ENCODE peak calls at places on chromosomes 13 and 19, in nine cellular contexts. Y is A673; W is heart left ventricle; K is CD8-positive, alpha-beta memory T cell; D is left ventricle myocardium inferior; S is Peyer's patch; M is pancreas; Z is testis; F is bronchial epithelial cell. V is an unnamed sample.

GRCh38 chr19:55080121-55080914 is 4.6 kb downstream of the EPS8L1 start:
- DNase-seq in W (peak), K (peak), Y (peak), Z (peak), S (peak), F (peak), D (peak), M (peak), V (peak)

GRCh38 chr19:48867119-48867921 is 1.1 kb downstream of the PLEKHA4 start:
- DNase-seq in M (no peak), Z (no peak), D (no peak), F (no peak), S (no peak), W (no peak), K (no peak), Y (no peak), V (no peak)

GRCh38 chr13:53250272-53250875 is 221.8 kb downstream of the OLFM4 start:
- DNase-seq in M (no peak), F (peak), D (no peak), W (no peak), Z (peak), S (no peak), Y (peak), K (no peak), V (peak)

GRCh38 chr19:1363599-1363998 is 20.1 kb upstream of the NDUFS7 start:
- DNase-seq in Y (no peak), S (no peak), F (no peak), M (no peak), K (no peak), W (no peak), D (no peak), Z (no peak), V (no peak)

GRCh38 chr19:39321832-39322176 is 1.1 kb upstream of the LRFN1 start:
- DNase-seq in F (no peak), S (no peak), D (no peak), M (no peak), W (no peak), K (no peak), Y (no peak), Z (no peak), V (no peak)

GRCh38 chr19:15249912-15250634 is 17.8 kb upstream of the EPHX3 start:
- DNase-seq in M (no peak), W (peak), F (peak), S (no peak), K (no peak), D (peak), Y (no peak), Z (peak), V (no peak)

GRCh38 chr19:2016041-2016807 is 710 bp upstream of the BTBD2 start:
- DNase-seq in W (peak), K (peak), Z (peak), S (peak), Y (peak), D (peak), F (peak), M (peak), V (peak)

GRCh38 chr19:12913011-12913561 is 6.0 kb downstream of the SYCE2 start:
- DNase-seq in K (no peak), D (peak), W (peak), F (no peak), M (peak), Z (peak), Y (peak), S (no peak), V (no peak)

GRCh38 chr19:45630463-45630862 is 8.7 kb downstream of the EML2 start:
- DNase-seq in S (no peak), Z (no peak), Y (peak), K (no peak), F (peak), W (no peak), M (no peak), D (no peak), V (no peak)

GRCh38 chr19:15779756-15780476 is 7.5 kb upstream of the OR10H5 start:
- DNase-seq in D (peak), K (no peak), W (peak), M (peak), Y (peak), F (no peak), S (no peak), Z (peak), V (no peak)

GRCh38 chr13:79989251-79989661 is 351.7 kb downstream of the SPRY2 start:
- DNase-seq in Y (no peak), K (no peak), F (peak), M (no peak), S (peak), Z (no peak), W (no peak), D (no peak), V (no peak)

GRCh38 chr13:34931572-34931971 is 10.5 kb upstream of the NBEA start:
- DNase-seq in F (peak), M (no peak), Y (no peak), S (no peak), D (no peak), W (no peak), Z (no peak), K (no peak), V (no peak)

GRCh38 chr13:108996430-108996829 is 367.0 kb downstream of the MYO16 start:
- DNase-seq in Y (no peak), M (no peak), S (no peak), Z (no peak), W (no peak), F (no peak), D (no peak), K (no peak), V (no peak)

GRCh38 chr13:112885782-112886268 is 83.2 kb upstream of the MCF2L start:
- DNase-seq in Y (no peak), S (peak), D (peak), F (peak), W (peak), Z (peak), M (peak), K (no peak), V (no peak)

GRCh38 chr19:6587093-6587820 is 3.7 kb downstream of the CD70 start:
- DNase-seq in D (no peak), S (no peak), Z (no peak), W (no peak), M (no peak), K (no peak), F (no peak), Y (peak), V (no peak)

GRCh38 chr13:109840201-109840892 is 54.0 kb upstream of the IRS2 start:
- DNase-seq in M (no peak), Y (peak), Z (no peak), K (no peak), F (peak), W (no peak), S (no peak), D (no peak), V (no peak)

GRCh38 chr13:53028637-53029121 is at the start of gene OLFM4:
- DNase-seq in K (no peak), D (no peak), S (peak), Y (no peak), Z (no peak), W (no peak), F (no peak), M (no peak), V (no peak)

GRCh38 chr13:44309771-44310767 is 63.6 kb upstream of the SERP2 start:
- DNase-seq in Z (no peak), D (peak), F (peak), Y (no peak), W (peak), M (no peak), S (no peak), K (no peak), V (no peak)

GRCh38 chr13:101139076-101139475 is 277.2 kb downstream of the NALCN start:
- DNase-seq in Z (no peak), K (no peak), M (no peak), Y (no peak), D (no peak), W (no peak), S (no peak), F (no peak), V (no peak)

GRCh38 chr19:17450264-17451075 is 2.0 kb upstream of the TMEM221 start:
- DNase-seq in K (no peak), D (no peak), W (no peak), F (peak), Z (no peak), S (no peak), M (no peak), Y (no peak), V (peak)

GRCh38 chr19:17451820-17452219 is 3.4 kb upstream of the TMEM221 start:
- DNase-seq in Y (no peak), K (no peak), Z (no peak), M (no peak), S (no peak), W (no peak), D (no peak), F (no peak), V (no peak)

GRCh38 chr19:17445526-17446165 is 2.8 kb downstream of the TMEM221 start:
- DNase-seq in D (no peak), F (no peak), Z (no peak), K (no peak), W (no peak), Y (no peak), S (no peak), M (no peak), V (no peak)

GRCh38 chr19:17448190-17448967 is at the start of gene TMEM221:
- DNase-seq in F (no peak), Y (peak), K (peak), S (peak), Z (peak), W (peak), M (peak), D (peak), V (no peak)

DNA sequence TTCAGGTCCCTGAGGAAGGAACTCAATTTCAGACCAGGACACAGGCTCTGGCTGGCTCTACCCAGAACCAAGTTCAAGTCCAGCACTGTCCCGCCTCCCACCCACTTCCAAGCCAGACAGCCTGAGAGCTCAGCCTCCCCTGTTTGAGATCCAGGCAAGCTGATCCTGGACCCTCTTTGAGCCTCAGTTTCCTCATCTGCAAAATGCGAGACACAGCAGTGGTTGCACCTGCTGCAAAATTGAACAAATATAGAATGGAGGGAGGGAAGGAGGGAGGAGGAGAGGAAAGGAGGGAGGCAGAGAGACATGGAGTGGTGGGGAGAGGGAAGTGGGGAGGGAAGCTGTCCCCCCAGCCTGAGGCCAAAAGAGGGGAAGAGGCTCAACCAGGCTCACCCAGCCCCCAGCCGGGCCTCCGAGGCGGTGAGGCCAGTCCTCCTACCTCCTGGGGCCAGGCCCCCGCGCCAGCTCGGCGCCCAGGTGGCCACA is 721 bp downstream of the TMEM221 start:
- DNase-seq in K (no peak), M (no peak), S (no peak), D (no peak), W (no peak), Y (no peak), F (no peak), Z (no peak), V (no peak)
- H3K4me3 ChIP-seq in K (no peak), M (peak), S (peak), D (peak), W (no peak), Y (peak), F (no peak), Z (peak), V (no peak)

GRCh38 chr13:50303963-50304721 is 288.9 kb downstream of the KCNRG start:
- DNase-seq in D (no peak), M (no peak), F (no peak), Z (no peak), W (no peak), S (no peak), Y (no peak), K (no peak), V (no peak)
- H3K4me3 ChIP-seq in D (no peak), M (no peak), F (no peak), Z (no peak), W (no peak), S (no peak), Y (no peak), K (no peak), V (no peak)

GRCh38 chr13:40438999-40439797 is 227.2 kb downstream of the FOXO1 start:
- DNase-seq in Z (peak), K (no peak), W (no peak), Y (no peak), S (no peak), M (no peak), F (no peak), D (no peak), V (no peak)
- H3K4me3 ChIP-seq in Z (no peak), K (peak), W (no peak), Y (no peak), S (no peak), M (peak), F (no peak), D (peak), V (no peak)

GRCh38 chr19:4539169-4539696 is 603 bp downstream of the LRG1 start:
- DNase-seq in M (no peak), F (no peak), Y (no peak), D (no peak), Z (no peak), W (no peak), S (no peak), K (no peak), V (no peak)
- H3K4me3 ChIP-seq in M (peak), F (no peak), Y (no peak), D (no peak), Z (no peak), W (no peak), S (no peak), K (no peak), V (no peak)

DNA sequence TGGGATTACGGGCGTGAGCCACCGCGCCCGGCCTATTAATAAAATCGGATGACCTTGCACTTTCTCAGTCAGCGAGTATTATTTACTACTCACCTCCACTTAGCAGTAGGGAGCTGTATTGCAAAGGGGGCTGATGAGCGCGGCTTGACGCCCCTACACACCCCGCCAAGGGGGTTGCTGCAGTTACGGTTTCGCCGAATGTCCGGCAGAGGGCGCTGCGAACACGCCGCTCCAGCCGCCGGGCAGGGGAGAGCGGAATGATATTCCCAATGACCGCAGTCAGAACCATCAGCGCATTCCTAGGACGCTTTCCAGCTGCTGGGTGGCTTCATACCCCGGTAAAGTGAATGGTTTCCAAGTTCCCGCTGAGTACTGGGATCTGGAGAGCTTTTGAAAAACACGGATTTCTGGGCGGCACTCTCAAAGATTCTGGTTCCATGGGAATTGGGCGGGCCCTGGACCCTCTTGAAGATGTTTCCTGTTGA is 30.0 kb upstream of the TPT1 start:
- DNase-seq in K (peak), W (peak), Z (peak), Y (peak), S (peak), M (peak), D (peak), F (no peak), V (no peak)
- H3K4me3 ChIP-seq in K (no peak), W (no peak), Z (no peak), Y (no peak), S (no peak), M (no peak), D (peak), F (no peak), V (no peak)

GRCh38 chr13:21033866-21034601 is 27.4 kb downstream of the LATS2 start:
- DNase-seq in K (no peak), W (no peak), D (no peak), Y (no peak), F (no peak), Z (no peak), S (no peak), M (peak), V (no peak)

GRCh38 chr13:21032656-21033055 is 28.7 kb downstream of the LATS2 start:
- DNase-seq in F (no peak), W (peak), Z (no peak), Y (no peak), M (no peak), D (no peak), S (no peak), K (no peak), V (no peak)

GRCh38 chr13:21031594-21031993 is 29.8 kb downstream of the LATS2 start:
- DNase-seq in K (no peak), Y (no peak), S (no peak), D (no peak), M (no peak), Z (no peak), F (no peak), W (peak), V (no peak)

GRCh38 chr13:21034602-21035190 is 26.7 kb downstream of the LATS2 start:
- DNase-seq in Y (no peak), D (peak), W (no peak), F (no peak), K (no peak), M (no peak), Z (no peak), S (no peak), V (peak)

GRCh38 chr13:21033224-21033855 is 28.0 kb downstream of the LATS2 start:
- DNase-seq in W (peak), M (no peak), S (no peak), D (no peak), F (no peak), K (no peak), Y (no peak), Z (peak), V (no peak)
- H3K4me3 ChIP-seq in W (no peak), M (no peak), S (no peak), D (peak), F (no peak), K (no peak), Y (no peak), Z (no peak), V (no peak)

V was measured in Jurkat, Clone E6-1.